ENCODE peak calls at places on chromosome 19, in five cellular contexts. One of them, this sample, is unnamed.
A peak's percentile ranks its signal among the peaks of the same experiment; 100 is the strongest.

GRCh38 chr19:49340069-49340864 is 5.1 kb downstream of the CD37 start:
- DNase-seq in ACHN: no peak
- DNase-seq in GM12878: peak; percentile 93
- DNase-seq in endothelial cell: no peak
- DNase-seq in C1 segment of cervical spinal cord: no peak
- DNase-seq in this sample: no peak

GRCh38 chr19:17125052-17125727 is 49.6 kb downstream of the MYO9B start:
- DNase-seq in ACHN: no peak
- DNase-seq in endothelial cell: no peak
- DNase-seq in C1 segment of cervical spinal cord: no peak
- DNase-seq in GM12878: peak; percentile 91
- DNase-seq in this sample: no peak

GRCh38 chr19:48623556-48624066 is 4.3 kb downstream of the SPHK2 start:
- DNase-seq in endothelial cell: no peak
- DNase-seq in C1 segment of cervical spinal cord: no peak
- DNase-seq in ACHN: no peak
- DNase-seq in GM12878: no peak
- DNase-seq in this sample: peak; percentile 33

GRCh38 chr19:8116437-8117293 is 32.7 kb downstream of the FBN3 start:
- DNase-seq in GM12878: no peak
- DNase-seq in C1 segment of cervical spinal cord: no peak
- DNase-seq in endothelial cell: no peak
- DNase-seq in ACHN: no peak
- DNase-seq in this sample: peak; percentile 21

GRCh38 chr19:29547361-29547960 is 21.7 kb downstream of the VSTM2B start:
- DNase-seq in endothelial cell: no peak
- DNase-seq in ACHN: no peak
- DNase-seq in GM12878: no peak
- DNase-seq in C1 segment of cervical spinal cord: no peak
- DNase-seq in this sample: no peak

GRCh38 chr19:29858000-29858596 is 46.3 kb downstream of the CCNE1 start:
- DNase-seq in C1 segment of cervical spinal cord: no peak
- DNase-seq in GM12878: no peak
- DNase-seq in endothelial cell: no peak
- DNase-seq in ACHN: peak; percentile 25
- DNase-seq in this sample: peak; percentile 82

GRCh38 chr19:16698914-16699313 is 20.7 kb upstream of the NWD1 start:
- DNase-seq in endothelial cell: no peak
- DNase-seq in GM12878: no peak
- DNase-seq in C1 segment of cervical spinal cord: no peak
- DNase-seq in ACHN: no peak
- DNase-seq in this sample: no peak

GRCh38 chr19:14632286-14632685 is 42.4 kb downstream of the ADGRE3 start:
- DNase-seq in endothelial cell: no peak
- DNase-seq in GM12878: peak; percentile 40
- DNase-seq in ACHN: peak; percentile 17
- DNase-seq in C1 segment of cervical spinal cord: no peak
- DNase-seq in this sample: peak; percentile 42

GRCh38 chr19:16902545-16902944 is 13.7 kb downstream of the F2RL3 start:
- DNase-seq in ACHN: no peak
- DNase-seq in C1 segment of cervical spinal cord: no peak
- DNase-seq in GM12878: no peak
- DNase-seq in endothelial cell: no peak
- DNase-seq in this sample: no peak

GRCh38 chr19:615619-616018 is 17.7 kb downstream of the POLRMT start:
- DNase-seq in GM12878: no peak
- DNase-seq in C1 segment of cervical spinal cord: no peak
- DNase-seq in endothelial cell: no peak
- DNase-seq in ACHN: no peak
- DNase-seq in this sample: peak; percentile 38

GRCh38 chr19:35000647-35001501 is 751 bp downstream of the GRAMD1A start:
- DNase-seq in ACHN: peak; percentile 18
- DNase-seq in C1 segment of cervical spinal cord: no peak
- DNase-seq in endothelial cell: peak; percentile 30
- DNase-seq in GM12878: no peak
- DNase-seq in this sample: no peak

GRCh38 chr19:33256266-33256665 is 30.6 kb upstream of the SLC7A10 start:
- DNase-seq in ACHN: no peak
- DNase-seq in endothelial cell: no peak
- DNase-seq in C1 segment of cervical spinal cord: no peak
- DNase-seq in GM12878: no peak
- DNase-seq in this sample: no peak

GRCh38 chr19:11849264-11849615 is 714 bp downstream of the ZNF439 start:
- DNase-seq in C1 segment of cervical spinal cord: no peak
- DNase-seq in GM12878: no peak
- DNase-seq in endothelial cell: no peak
- DNase-seq in ACHN: no peak
- DNase-seq in this sample: no peak

GRCh38 chr19:38701455-38702063 is 42.7 kb downstream of the CAPN12 start:
- DNase-seq in GM12878: no peak
- DNase-seq in C1 segment of cervical spinal cord: no peak
- DNase-seq in ACHN: no peak
- DNase-seq in endothelial cell: no peak
- DNase-seq in this sample: no peak

GRCh38 chr19:38665950-38666661 is 18.7 kb downstream of the ACTN4 start:
- DNase-seq in ACHN: no peak
- DNase-seq in GM12878: no peak
- DNase-seq in C1 segment of cervical spinal cord: no peak
- DNase-seq in endothelial cell: peak; percentile 80
- DNase-seq in this sample: peak; percentile 91

GRCh38 chr19:51901860-51902259 is 3.0 kb downstream of the ZNF649 start:
- DNase-seq in GM12878: no peak
- DNase-seq in endothelial cell: no peak
- DNase-seq in C1 segment of cervical spinal cord: no peak
- DNase-seq in ACHN: no peak
- DNase-seq in this sample: no peak

GRCh38 chr19:4415352-4415751 is 12.9 kb downstream of the CHAF1A start:
- DNase-seq in GM12878: no peak
- DNase-seq in ACHN: no peak
- DNase-seq in endothelial cell: no peak
- DNase-seq in C1 segment of cervical spinal cord: no peak
- DNase-seq in this sample: no peak

GRCh38 chr19:30897034-30897433 is 452.2 kb downstream of the TSHZ3 start:
- DNase-seq in GM12878: no peak
- DNase-seq in endothelial cell: no peak
- DNase-seq in C1 segment of cervical spinal cord: no peak
- DNase-seq in ACHN: no peak
- DNase-seq in this sample: no peak

GRCh38 chr19:13978306-13978705 is 26.0 kb downstream of the DCAF15 start:
- DNase-seq in ACHN: no peak
- DNase-seq in C1 segment of cervical spinal cord: no peak
- DNase-seq in GM12878: no peak
- DNase-seq in endothelial cell: peak; percentile 87
- DNase-seq in this sample: peak; percentile 18

GRCh38 chr19:19105365-19106060 is 32.8 kb downstream of the TMEM161A start:
- DNase-seq in C1 segment of cervical spinal cord: no peak
- DNase-seq in endothelial cell: peak; percentile 69
- DNase-seq in GM12878: peak; percentile 13
- DNase-seq in ACHN: no peak
- DNase-seq in this sample: no peak

GRCh38 chr19:3644351-3645066 is 17.9 kb upstream of the CACTIN start:
- DNase-seq in C1 segment of cervical spinal cord: peak; percentile 68
- DNase-seq in GM12878: no peak
- DNase-seq in ACHN: no peak
- DNase-seq in endothelial cell: no peak
- DNase-seq in this sample: no peak

GRCh38 chr19:46232029-46232428 is 2.5 kb downstream of the IGFL1 start:
- DNase-seq in C1 segment of cervical spinal cord: no peak
- DNase-seq in ACHN: no peak
- DNase-seq in GM12878: no peak
- DNase-seq in endothelial cell: no peak
- DNase-seq in this sample: no peak

GRCh38 chr19:6431891-6432290 is 1.7 kb downstream of the SLC25A41 start:
- DNase-seq in endothelial cell: no peak
- DNase-seq in GM12878: no peak
- DNase-seq in ACHN: no peak
- DNase-seq in C1 segment of cervical spinal cord: no peak
- DNase-seq in this sample: no peak

GRCh38 chr19:48295458-48295857 is 25.6 kb downstream of the ZNF114 start:
- DNase-seq in endothelial cell: no peak
- DNase-seq in GM12878: no peak
- DNase-seq in ACHN: no peak
- DNase-seq in C1 segment of cervical spinal cord: no peak
- DNase-seq in this sample: no peak

GRCh38 chr19:18223860-18224524 is 2.2 kb downstream of the PDE4C start:
- DNase-seq in C1 segment of cervical spinal cord: peak; percentile 48
- DNase-seq in ACHN: no peak
- DNase-seq in endothelial cell: peak; percentile 72
- DNase-seq in GM12878: no peak
- DNase-seq in this sample: peak; percentile 59

GRCh38 chr19:53365899-53366493 is 491 bp downstream of the ZNF525 start:
- DNase-seq in endothelial cell: peak; percentile 27
- DNase-seq in ACHN: no peak
- DNase-seq in C1 segment of cervical spinal cord: no peak
- DNase-seq in GM12878: no peak
- DNase-seq in this sample: peak; percentile 59

GRCh38 chr19:17454579-17454978 is 6.1 kb upstream of the TMEM221 start:
- DNase-seq in C1 segment of cervical spinal cord: no peak
- DNase-seq in GM12878: no peak
- DNase-seq in ACHN: no peak
- DNase-seq in endothelial cell: no peak
- DNase-seq in this sample: no peak

This sample was measured in HT-29.